ENCODE peak calls at places on chromosomes 13 and 19, in five cellular contexts. M is H7, Y is skeletal muscle cell, A is A673, E is heart right ventricle. C is an unnamed sample.

GRCh38 chr13:99403458-99403971 is 96.3 kb upstream of the GPR183 start:
- DNase-seq in M (no peak), Y (no peak), A (no peak), E (no peak), C (no peak)

GRCh38 chr19:50843701-50844221 is 10.4 kb upstream of the KLK15 start:
- DNase-seq in M (no peak), Y (no peak), A (no peak), E (no peak), C (no peak)

GRCh38 chr19:44809856-44810554 is 1.1 kb downstream of the BCAM start:
- DNase-seq in M (peak), Y (no peak), A (no peak), E (no peak), C (no peak)

GRCh38 chr13:95367309-95367843 is 66.1 kb upstream of the ABCC4 start:
- DNase-seq in M (no peak), Y (no peak), A (peak), E (no peak), C (peak)

GRCh38 chr13:42215578-42216421 is 56.2 kb upstream of the AKAP11 start:
- DNase-seq in M (peak), Y (peak), A (peak), E (no peak), C (peak)

GRCh38 chr19:13652810-13653590 is 111.3 kb upstream of the MRI1 start:
- DNase-seq in M (peak), Y (no peak), A (no peak), E (no peak), C (no peak)

GRCh38 chr13:83672611-83673010 is 209.7 kb downstream of the SLITRK1 start:
- DNase-seq in M (no peak), Y (no peak), A (no peak), E (no peak), C (no peak)

GRCh38 chr13:97506511-97506910 is 72.5 kb downstream of the RAP2A start:
- DNase-seq in M (no peak), Y (peak), A (peak), E (no peak), C (peak)

GRCh38 chr13:104485571-104485970 is 1419.4 kb upstream of the SLC10A2 start:
- DNase-seq in M (no peak), Y (no peak), A (no peak), E (no peak), C (no peak)

GRCh38 chr13:103066079-103066880 is at the start of gene SLC10A2:
- DNase-seq in M (peak), Y (no peak), A (no peak), E (no peak), C (no peak)

GRCh38 chr13:41916173-41916954 is 44.5 kb downstream of the VWA8 start:
- DNase-seq in M (no peak), Y (peak), A (peak), E (no peak), C (peak)

GRCh38 chr19:40070058-40070457 is 14.0 kb upstream of the ZNF780B start:
- DNase-seq in M (no peak), Y (no peak), A (no peak), E (no peak), C (no peak)

GRCh38 chr13:58488251-58488650 is 856.7 kb downstream of the PCDH17 start:
- DNase-seq in M (no peak), Y (no peak), A (no peak), E (no peak), C (no peak)

GRCh38 chr13:50026788-50027473 is 11.7 kb downstream of the KCNRG start:
- DNase-seq in M (no peak), Y (no peak), A (no peak), E (no peak), C (no peak)

GRCh38 chr13:27980280-27980998 is 8.1 kb downstream of the URAD start:
- DNase-seq in M (peak), Y (no peak), A (no peak), E (no peak), C (no peak)

DNA sequence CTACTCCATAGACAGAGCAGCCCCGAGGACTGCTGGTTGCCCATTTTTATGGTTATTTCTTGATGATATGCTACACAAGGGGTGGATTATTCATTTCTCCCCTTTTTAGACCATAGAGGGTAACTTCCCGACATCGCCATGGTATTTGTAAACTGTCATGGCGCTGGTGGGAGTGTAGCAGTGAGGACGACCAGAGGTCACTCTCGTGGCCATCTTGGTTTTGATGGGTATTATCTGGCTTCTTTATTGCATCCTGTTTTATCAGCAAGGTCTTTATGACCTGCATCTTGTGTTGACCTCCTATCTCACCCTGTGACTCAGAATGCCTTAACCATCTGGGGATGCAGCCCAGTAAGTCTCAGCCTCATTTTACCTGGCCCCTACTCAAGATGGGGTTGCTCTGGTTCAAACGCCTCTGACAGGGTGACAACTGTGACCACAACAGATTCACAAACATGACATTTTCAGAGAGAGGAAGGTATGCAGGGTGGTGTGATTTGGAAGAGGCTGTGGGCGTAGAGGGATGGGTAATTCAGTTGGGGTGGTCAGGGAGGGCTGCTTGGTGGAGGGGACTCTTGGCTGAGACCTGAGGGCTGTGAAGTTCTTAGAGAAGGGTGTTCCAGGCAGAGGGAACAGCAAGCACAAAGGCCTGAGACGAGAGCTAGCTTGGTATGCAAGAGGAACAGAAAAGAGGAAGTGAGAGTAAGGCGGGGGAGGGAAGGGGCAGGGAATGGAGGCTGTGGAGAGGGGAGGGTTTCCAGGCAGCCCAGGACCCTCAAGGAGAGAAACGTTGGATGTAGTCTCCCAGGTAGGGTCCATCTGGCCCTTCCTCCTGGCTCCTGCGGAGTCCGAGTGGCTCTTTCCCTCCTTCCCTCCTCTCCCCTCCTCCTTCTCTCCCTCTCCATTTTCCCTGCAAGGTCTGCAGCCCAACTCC is 23.5 kb downstream of the FAM187B start:
- DNase-seq in M (no peak), Y (no peak), A (no peak), E (no peak), C (no peak)
- H3K4me3 ChIP-seq in M (no peak), Y (no peak), A (no peak), E (no peak), C (no peak)

DNA sequence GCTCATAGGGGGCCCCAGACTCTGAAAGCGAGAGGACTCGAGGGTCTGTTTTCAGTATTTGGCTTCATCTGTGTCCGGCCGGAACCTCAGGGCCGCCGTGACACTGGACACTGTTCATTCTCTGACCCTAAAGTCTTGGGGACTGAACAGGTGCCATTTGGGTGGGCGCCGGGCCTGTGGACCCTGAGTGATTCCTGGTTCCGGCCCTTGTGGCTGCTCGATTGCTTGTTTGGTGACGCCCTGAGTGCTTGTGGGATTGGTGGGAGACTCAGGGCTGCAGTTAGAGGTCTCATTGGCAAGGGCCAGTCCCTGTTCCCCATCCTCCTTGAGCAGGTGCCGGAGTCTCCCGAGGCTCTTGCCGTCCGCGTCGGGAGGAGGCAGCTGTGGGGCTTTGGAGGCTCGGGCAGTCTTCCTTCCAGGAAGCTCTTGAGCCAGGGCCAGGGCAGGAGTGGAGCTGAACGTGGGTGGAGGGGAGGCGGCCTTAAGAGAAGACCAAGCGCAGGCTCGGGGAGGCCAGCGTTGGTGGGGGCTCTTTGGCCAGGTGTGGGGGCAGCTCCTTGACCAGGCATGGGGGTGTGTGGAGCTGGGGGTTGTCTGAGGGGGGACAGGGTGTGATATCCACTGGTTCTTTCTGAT is 4.7 kb downstream of the PTBP1 start:
- DNase-seq in M (peak), Y (no peak), A (no peak), E (no peak), C (peak)
- H3K4me3 ChIP-seq in M (no peak), Y (peak), A (peak), E (peak), C (peak)

DNA sequence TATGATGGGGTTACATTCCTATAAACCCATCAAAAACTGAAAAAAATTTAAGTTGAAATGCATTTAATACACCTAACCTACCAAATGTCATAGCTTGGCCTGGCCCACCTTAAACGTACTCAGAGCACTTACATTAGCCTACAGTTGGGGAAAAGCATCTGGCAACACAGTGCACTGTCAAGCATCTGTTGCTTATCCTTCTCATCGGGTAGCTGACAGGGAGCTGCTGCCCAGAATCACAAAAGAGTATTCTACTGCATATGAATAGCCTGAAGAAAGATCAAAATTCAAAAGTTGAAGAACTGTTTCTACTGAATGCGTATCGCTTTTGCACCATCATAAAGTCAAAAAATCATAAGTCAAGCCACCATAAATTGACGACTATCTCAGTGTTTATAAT is 2134.4 kb downstream of the PCDH9 start:
- DNase-seq in M (no peak), Y (no peak), A (no peak), E (no peak), C (no peak)
- H3K4me3 ChIP-seq in M (no peak), Y (no peak), A (no peak), E (no peak), C (no peak)

GRCh38 chr19:11088508-11089253 is 582 bp upstream of the LDLR start:
- DNase-seq in M (peak), Y (no peak), A (no peak), E (no peak), C (peak)
- H3K4me3 ChIP-seq in M (peak), Y (peak), A (peak), E (peak), C (peak)

GRCh38 chr19:18603255-18603957 is 3.2 kb downstream of the CRLF1 start:
- DNase-seq in M (peak), Y (no peak), A (no peak), E (no peak), C (no peak)
- H3K4me3 ChIP-seq in M (peak), Y (no peak), A (no peak), E (peak), C (no peak)

C was measured in fibroblast of mammary gland.